ENCODE peak calls at places on chromosomes 12 and 14, in four cellular contexts. G, F, P and T are unnamed samples.

GRCh38 chr12:62117041-62117440 is 143.2 kb upstream of the USP15 start:
- DNase-seq in G (no peak), F (no peak), P (no peak), T (no peak)

GRCh38 chr14:75216427-75217006 is 40.1 kb upstream of the TMED10 start:
- DNase-seq in P (no peak), G (no peak), F (no peak), T (no peak)

GRCh38 chr12:65826513-65827171 is 2.4 kb downstream of the HMGA2 start:
- DNase-seq in P (peak; percentile 11), F (no peak), G (peak; percentile 80), T (peak; percentile 70)

GRCh38 chr14:103103461-103104388 is 9.2 kb downstream of the EXOC3L4 start:
- DNase-seq in G (no peak), P (peak; percentile 95), F (no peak), T (peak; percentile 83)

GRCh38 chr14:72863216-72864006 is 30.5 kb downstream of the DPF3 start:
- DNase-seq in F (peak; percentile 25), G (no peak), P (no peak), T (no peak)

GRCh38 chr14:29274890-29275651 is 508.5 kb downstream of the FOXG1 start:
- DNase-seq in P (no peak), G (no peak), F (no peak), T (no peak)

GRCh38 chr14:92677087-92677668 is 71.2 kb downstream of the LGMN start:
- DNase-seq in P (no peak), F (peak; percentile 89), G (no peak), T (no peak)

GRCh38 chr14:101043891-101044290 is 140.4 kb upstream of the RTL1 start:
- DNase-seq in P (no peak), G (no peak), F (no peak), T (no peak)

GRCh38 chr12:104873374-104873773 is 84.7 kb downstream of the SLC41A2 start:
- DNase-seq in P (peak; percentile 19), G (no peak), F (no peak), T (no peak)

GRCh38 chr12:7373226-7373625 is 69.4 kb downstream of the ACSM4 start:
- DNase-seq in P (no peak), F (no peak), G (no peak), T (no peak)

GRCh38 chr12:45745861-45746277 is 16.4 kb downstream of the ARID2 start:
- DNase-seq in F (no peak), P (peak; percentile 27), G (peak; percentile 32), T (peak; percentile 42)

GRCh38 chr12:100422646-100423045 is 51.0 kb upstream of the NR1H4 start:
- DNase-seq in F (no peak), P (no peak), G (no peak), T (no peak)

GRCh38 chr12:51528852-51529545 is 62.0 kb upstream of the SCN8A start:
- DNase-seq in P (no peak), F (no peak), G (no peak), T (no peak)

GRCh38 chr12:5796171-5797091 is 148.6 kb downstream of the ANO2 start:
- DNase-seq in F (peak; percentile 30), P (peak; percentile 28), G (no peak), T (no peak)

GRCh38 chr14:96212896-96213295 is 8.3 kb downstream of the BDKRB2 start:
- DNase-seq in P (no peak), G (no peak), F (no peak), T (no peak)

GRCh38 chr14:55864890-55865655 is 253.1 kb upstream of the PELI2 start:
- DNase-seq in G (no peak), F (peak; percentile 25), P (no peak), T (no peak)

GRCh38 chr14:39581474-39581873 is 149.2 kb upstream of the FBXO33 start:
- DNase-seq in P (no peak), G (peak; percentile 6), F (no peak), T (no peak)
- TF ChIP-seq CTCF in P (peak; percentile 28), G (peak; percentile 10), F (peak; percentile 18), T (peak; percentile 41)

DNA sequence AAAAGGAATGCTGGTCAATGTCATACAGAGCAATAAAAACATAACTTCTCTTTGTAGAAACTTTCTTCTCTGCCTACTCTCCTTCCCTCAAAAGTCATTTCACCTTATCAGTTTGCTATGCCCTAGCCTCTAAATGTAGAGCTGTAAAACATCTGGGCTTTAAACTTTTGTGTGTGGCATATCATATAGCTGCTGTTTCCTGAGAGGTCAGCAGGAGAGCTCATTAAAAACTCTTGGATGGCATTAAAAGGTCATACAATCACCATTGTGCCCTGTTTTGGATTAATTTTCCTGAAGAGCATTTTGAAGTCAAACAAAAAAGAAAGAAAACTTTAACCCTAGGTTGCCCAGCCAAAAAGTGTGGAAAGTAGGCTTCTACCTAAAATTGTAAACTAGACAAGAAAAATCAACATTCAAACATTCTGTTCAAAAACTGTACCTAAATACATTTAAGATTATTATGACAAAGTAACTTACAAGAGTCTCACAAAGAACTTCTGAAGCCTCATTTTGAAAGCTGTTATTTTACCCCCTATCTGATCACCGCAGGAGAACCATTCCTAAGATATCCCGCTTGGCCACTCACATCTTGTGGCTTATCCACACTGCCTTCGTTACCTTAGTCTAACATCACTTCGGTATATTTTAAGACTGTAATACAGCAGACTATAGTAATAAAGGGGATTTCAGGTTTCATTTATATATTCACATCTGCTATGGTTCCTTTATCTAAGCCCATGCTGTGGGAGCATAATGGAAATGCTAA is 38.1 kb downstream of the TXNDC16 start:
- DNase-seq in P (no peak), F (no peak), G (no peak), T (no peak)
- TF ChIP-seq CTCF in P (no peak), F (no peak), G (no peak), T (no peak)

DNA sequence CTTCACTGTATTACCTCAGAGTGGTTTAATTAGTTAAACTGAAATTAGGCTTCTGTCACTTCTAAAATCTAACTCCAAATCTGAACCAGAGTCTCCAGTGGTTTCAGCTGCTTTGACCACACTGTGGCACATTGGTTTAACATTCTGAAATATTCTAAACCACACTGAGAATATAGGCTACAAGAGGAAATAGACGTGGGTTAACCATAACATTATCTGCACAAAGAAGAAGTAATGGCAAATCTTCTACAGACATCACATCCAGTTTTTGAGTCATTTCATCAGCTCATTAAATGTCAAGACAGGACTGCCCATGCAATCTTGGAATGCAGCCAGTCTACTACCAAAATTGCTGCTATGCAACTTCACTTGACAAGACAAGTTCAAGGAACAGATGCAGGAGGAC is 94.7 kb downstream of the LRP6 start:
- DNase-seq in F (peak; percentile 30), P (no peak), G (peak; percentile 65), T (no peak)
- TF ChIP-seq CTCF in F (no peak), P (no peak), G (no peak), T (no peak)

GRCh38 chr12:122979908-122980191 is 631 bp upstream of the ARL6IP4 start:
- DNase-seq in G (no peak), P (no peak), F (no peak), T (no peak)

GRCh38 chr12:122981036-122981471 is 573 bp downstream of the ARL6IP4 start:
- DNase-seq in F (no peak), P (no peak), G (no peak), T (no peak)

GRCh38 chr12:122981587-122982493 is 1.4 kb downstream of the ARL6IP4 start:
- DNase-seq in G (no peak), P (no peak), F (no peak), T (no peak)

GRCh38 chr12:122979001-122979907 is 1.2 kb upstream of the ARL6IP4 start:
- DNase-seq in P (no peak), F (no peak), G (no peak), T (no peak)

DNA sequence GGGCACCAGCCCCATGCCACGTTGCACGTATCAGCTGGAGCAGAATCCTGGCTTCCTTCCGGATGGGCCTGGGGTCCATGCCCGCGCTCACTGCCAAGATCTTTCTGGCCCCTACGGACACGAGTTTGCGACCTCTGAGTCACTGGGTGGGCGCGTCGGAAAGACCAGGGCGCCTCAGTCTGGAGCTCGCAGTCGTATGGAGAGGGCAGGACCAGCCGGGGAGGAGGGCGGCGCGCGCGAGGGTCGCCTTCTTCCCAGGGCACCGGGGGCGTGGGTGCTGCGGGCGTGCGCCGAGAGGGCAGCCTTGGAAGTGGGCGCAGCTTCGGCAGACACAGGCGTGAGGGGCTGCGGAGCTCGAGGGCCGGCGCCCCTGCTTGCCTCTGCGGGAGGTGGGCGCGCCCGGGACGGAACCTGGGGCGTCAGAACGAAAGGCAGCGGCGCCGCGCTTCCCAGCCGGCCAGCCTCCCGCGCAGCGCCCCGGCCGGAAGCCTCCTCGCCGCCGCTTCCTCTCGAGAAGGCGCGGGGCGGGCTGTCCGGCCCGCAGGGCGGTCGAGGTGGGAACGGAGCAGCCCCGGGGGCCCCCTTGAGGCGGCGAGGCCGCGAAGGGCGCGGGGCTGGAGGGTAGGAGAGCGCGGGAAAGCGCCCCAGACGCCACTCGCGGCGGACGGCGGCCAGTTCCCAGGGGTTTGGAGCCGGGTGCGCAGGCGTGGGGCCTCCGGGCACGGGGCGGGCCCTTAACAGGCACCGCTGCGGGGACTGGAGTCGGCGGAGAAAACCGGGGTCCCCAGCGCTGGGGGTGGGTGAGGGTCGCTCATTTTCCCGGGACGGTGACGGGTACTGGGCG is at the start of gene ARL6IP4:
- DNase-seq in F (peak; percentile 87), G (peak; percentile 61), P (peak; percentile 65), T (peak; percentile 61)
- TF ChIP-seq CTCF in F (no peak), G (no peak), P (no peak), T (no peak)

GRCh38 chr14:54565236-54566151 is 1.4 kb upstream of the SAMD4A start:
- DNase-seq in G (peak; percentile 94), F (peak; percentile 86), P (peak; percentile 83), T (peak; percentile 93)

GRCh38 chr14:54567634-54568561 is 970 bp downstream of the SAMD4A start:
- DNase-seq in G (peak; percentile 55), P (peak; percentile 59), F (peak; percentile 63), T (no peak)

GRCh38 chr14:54567224-54567633 is 301 bp downstream of the SAMD4A start:
- DNase-seq in P (peak; percentile 35), F (peak; percentile 19), G (no peak), T (no peak)

GRCh38 chr14:54566152-54566409 is 847 bp upstream of the SAMD4A start:
- DNase-seq in G (no peak), P (no peak), F (no peak), T (no peak)

GRCh38 chr14:54566410-54567223 is at the start of gene SAMD4A:
- DNase-seq in F (peak; percentile 76), P (peak; percentile 88), G (peak; percentile 92), T (peak; percentile 81)
- TF ChIP-seq CTCF in F (peak; percentile 32), P (peak; percentile 33), G (peak; percentile 53), T (peak; percentile 29)

DNA sequence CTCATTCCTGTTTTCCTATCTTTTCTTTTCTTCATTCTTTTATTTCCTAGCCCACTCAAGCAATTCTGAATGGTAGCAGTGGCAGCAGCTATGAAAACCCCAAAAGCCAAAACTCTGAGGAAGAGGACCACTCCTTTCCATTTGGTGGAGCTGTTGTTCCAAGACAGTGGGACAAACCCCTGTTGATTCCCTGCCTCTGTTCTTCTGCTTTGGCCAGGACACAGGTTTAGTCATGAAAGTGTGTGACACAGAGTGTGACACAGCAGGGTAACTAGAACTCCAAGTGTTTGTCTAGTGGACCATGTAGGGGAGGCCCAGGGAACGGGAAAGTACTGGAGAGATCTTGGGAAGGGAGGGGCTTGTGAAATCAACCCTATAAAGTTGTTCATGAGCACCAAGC is 71.1 kb downstream of the PTCSC3 start:
- DNase-seq in P (peak; percentile 14), F (no peak), G (no peak), T (no peak)
- TF ChIP-seq CTCF in P (no peak), F (no peak), G (peak; percentile 18), T (no peak)

GRCh38 chr12:3837049-3837448 is 36.1 kb downstream of the PARP11 start:
- DNase-seq in P (no peak), F (peak; percentile 29), G (no peak), T (no peak)
- TF ChIP-seq CTCF in P (no peak), F (peak; percentile 31), G (no peak), T (no peak)

GRCh38 chr12:123264642-123265041 is 7.0 kb downstream of the CDK2AP1 start:
- DNase-seq in P (peak; percentile 45), G (no peak), F (peak; percentile 46), T (no peak)
- TF ChIP-seq CTCF in P (no peak), G (peak; percentile 14), F (peak; percentile 50), T (no peak)